ENCODE peak calls at places on chromosomes 12 and 14, in four cellular contexts. C is stomach, E is heart left ventricle, J is ovary. H is an unnamed sample. For H3K27me3, the result is how much of the 10 kb centered on the place peaks cover.

GRCh38 chr12:85993746-85994145 is 119.7 kb downstream of the NTS start:
- DNase-seq in C (no peak), E (no peak), J (no peak), H (no peak)

GRCh38 chr12:70876952-70877351 is 43.6 kb downstream of the PTPRR start:
- DNase-seq in C (no peak), E (no peak), J (no peak), H (no peak)

GRCh38 chr12:49515266-49515665 is 23.6 kb upstream of the KCNH3 start:
- DNase-seq in C (no peak), E (no peak), J (no peak), H (no peak)

GRCh38 chr14:70921669-70922068 is 14.4 kb downstream of the PCNX1 start:
- DNase-seq in C (no peak), E (no peak), J (no peak), H (no peak)

GRCh38 chr14:56087824-56088571 is 30.2 kb upstream of the PELI2 start:
- DNase-seq in C (no peak), E (no peak), J (no peak), H (no peak)

GRCh38 chr14:66509874-66510273 is 1.9 kb downstream of the GPHN start:
- DNase-seq in C (no peak), E (no peak), J (no peak), H (no peak)

GRCh38 chr12:28026701-28027100 is 54.2 kb upstream of the PTHLH start:
- DNase-seq in C (no peak), E (no peak), J (no peak), H (no peak)

GRCh38 chr12:57276935-57277563 is 26.1 kb upstream of the STAC3 start:
- DNase-seq in C (peak), E (no peak), J (no peak), H (peak)

GRCh38 chr12:30874455-30875313 is 51.9 kb upstream of the TSPAN11 start:
- DNase-seq in C (no peak), E (no peak), J (no peak), H (no peak)

GRCh38 chr12:65902504-65902903 is 78.2 kb downstream of the HMGA2 start:
- DNase-seq in C (no peak), E (no peak), J (no peak), H (no peak)

GRCh38 chr14:72177246-72177645 is 245.0 kb downstream of the RGS6 start:
- DNase-seq in C (no peak), E (peak), J (no peak), H (no peak)

GRCh38 chr14:74583689-74584434 is 28.2 kb downstream of the LTBP2 start:
- DNase-seq in C (no peak), E (no peak), J (peak), H (no peak)

GRCh38 chr12:72271741-72272661 is at the start of gene TRHDE:
- DNase-seq in C (no peak), E (peak), J (peak), H (peak)

GRCh38 chr12:101299931-101300330 is 20.0 kb downstream of the UTP20 start:
- DNase-seq in C (no peak), E (no peak), J (no peak), H (no peak)

GRCh38 chr12:65740873-65741600 is 83.2 kb upstream of the HMGA2 start:
- DNase-seq in C (peak), E (peak), J (peak), H (peak)

GRCh38 chr14:89988787-89989186 is 33.1 kb downstream of the TDP1 start:
- DNase-seq in C (no peak), E (no peak), J (no peak), H (no peak)

GRCh38 chr12:94171595-94171930 is 23.2 kb downstream of the PLXNC1 start:
- DNase-seq in C (no peak), E (no peak), J (no peak), H (no peak)

GRCh38 chr12:94169966-94170689 is 21.8 kb downstream of the PLXNC1 start:
- DNase-seq in C (no peak), E (no peak), J (no peak), H (no peak)

GRCh38 chr12:94169495-94169894 is 21.1 kb downstream of the PLXNC1 start:
- DNase-seq in C (no peak), E (no peak), J (no peak), H (no peak)

GRCh38 chr12:94172031-94172430 is 23.7 kb downstream of the PLXNC1 start:
- DNase-seq in C (no peak), E (no peak), J (no peak), H (no peak)

GRCh38 chr12:94170690-94171594 is 22.6 kb downstream of the PLXNC1 start:
- DNase-seq in C (no peak), E (no peak), J (no peak), H (no peak)
- TF ChIP-seq POLR2A in C (no peak), E (no peak), J (no peak), H (no peak)

GRCh38 chr14:104567957-104568225 is 11.7 kb upstream of the C14orf180 start:
- DNase-seq in C (no peak), E (no peak), J (no peak), H (no peak)
- H3K27me3 ChIP-seq in C (under half), E (under half), J (under half), H (under half)

DNA sequence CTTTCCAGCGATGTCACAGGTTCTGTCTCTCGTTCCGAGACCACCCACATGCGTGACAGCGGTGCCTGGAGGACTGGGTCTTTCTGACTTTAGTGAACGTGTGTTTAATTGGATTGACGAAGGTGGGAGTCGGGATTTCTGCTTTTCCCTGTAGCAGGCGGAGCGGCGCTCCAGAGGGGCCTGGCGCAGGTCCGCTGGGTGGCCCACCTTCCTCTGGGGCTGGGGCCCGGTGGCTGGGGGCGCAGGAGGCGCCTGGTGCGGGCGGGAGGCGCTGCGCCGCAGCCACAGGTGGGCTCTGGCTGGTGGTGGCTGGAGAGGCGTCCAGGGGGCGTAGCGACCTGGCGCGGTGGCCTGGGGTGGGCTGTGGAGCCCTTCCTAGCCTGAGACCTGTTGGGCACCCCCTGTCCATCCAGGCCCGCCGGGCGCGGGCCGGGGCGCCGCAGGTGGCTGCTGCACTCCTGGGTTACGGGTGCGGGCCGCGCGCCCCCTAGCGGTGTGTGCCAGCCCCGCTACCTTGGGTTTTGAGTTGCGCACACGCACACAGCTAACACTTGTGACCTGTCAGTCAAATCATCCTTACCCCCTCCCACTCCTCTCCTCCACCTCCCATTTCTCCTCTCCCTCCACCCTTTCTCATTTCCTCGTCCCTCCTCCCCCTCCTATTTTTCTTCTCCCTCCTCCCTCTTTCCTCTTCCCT is 2.0 kb downstream of the MEG3 start:
- DNase-seq in C (no peak), E (no peak), J (peak), H (peak)
- TF ChIP-seq POLR2A in C (no peak), E (no peak), J (no peak), H (peak)

GRCh38 chr14:52269100-52269499 is 1.6 kb downstream of the PTGDR start:
- DNase-seq in C (no peak), E (no peak), J (no peak), H (no peak)

GRCh38 chr14:52267501-52268190 is at the start of gene PTGDR:
- DNase-seq in C (peak), E (peak), J (peak), H (peak)

GRCh38 chr14:52266782-52267181 is 716 bp upstream of the PTGDR start:
- DNase-seq in C (no peak), E (no peak), J (no peak), H (no peak)

GRCh38 chr14:52266179-52266578 is 1.3 kb upstream of the PTGDR start:
- DNase-seq in C (no peak), E (peak), J (no peak), H (peak)

DNA sequence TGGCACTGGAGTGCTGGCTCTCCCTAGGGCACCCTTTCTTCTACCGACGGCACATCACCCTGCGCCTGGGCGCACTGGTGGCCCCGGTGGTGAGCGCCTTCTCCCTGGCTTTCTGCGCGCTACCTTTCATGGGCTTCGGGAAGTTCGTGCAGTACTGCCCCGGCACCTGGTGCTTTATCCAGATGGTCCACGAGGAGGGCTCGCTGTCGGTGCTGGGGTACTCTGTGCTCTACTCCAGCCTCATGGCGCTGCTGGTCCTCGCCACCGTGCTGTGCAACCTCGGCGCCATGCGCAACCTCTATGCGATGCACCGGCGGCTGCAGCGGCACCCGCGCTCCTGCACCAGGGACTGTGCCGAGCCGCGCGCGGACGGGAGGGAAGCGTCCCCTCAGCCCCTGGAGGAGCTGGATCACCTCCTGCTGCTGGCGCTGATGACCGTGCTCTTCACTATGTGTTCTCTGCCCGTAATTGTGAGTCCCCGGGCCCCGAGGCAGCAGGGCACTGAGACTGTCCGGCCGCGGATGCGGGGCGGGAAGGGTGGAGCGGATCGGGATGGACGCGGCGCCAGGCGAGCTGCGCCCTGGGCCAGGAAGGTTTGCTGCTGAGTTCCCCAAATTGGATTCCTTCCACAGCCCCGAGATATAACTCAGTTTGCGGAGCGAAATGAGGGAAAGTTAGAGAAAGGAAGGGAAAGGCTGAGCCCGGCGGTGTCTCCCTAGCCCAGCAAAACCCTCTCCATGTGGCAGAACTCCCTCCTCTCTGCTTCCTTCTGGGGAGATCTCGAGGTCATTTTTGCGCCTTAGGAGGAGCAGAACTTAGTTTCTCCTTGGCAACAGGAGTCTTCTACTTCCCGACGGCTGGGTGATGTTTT is 928 bp downstream of the PTGDR start:
- DNase-seq in C (no peak), E (no peak), J (no peak), H (no peak)
- H3K27me3 ChIP-seq in C (under half), E (under half), J (under half), H (under half)

GRCh38 chr12:130920711-130921381 is 32.9 kb upstream of the ADGRD1 start:
- DNase-seq in C (peak), E (peak), J (peak), H (no peak)

GRCh38 chr12:130925616-130926015 is 28.1 kb upstream of the ADGRD1 start:
- DNase-seq in C (no peak), E (no peak), J (no peak), H (no peak)

GRCh38 chr12:130922584-130922983 is 31.1 kb upstream of the ADGRD1 start:
- DNase-seq in C (no peak), E (no peak), J (no peak), H (no peak)

GRCh38 chr12:130929363-130929762 is 24.3 kb upstream of the ADGRD1 start:
- DNase-seq in C (no peak), E (no peak), J (no peak), H (no peak)

GRCh38 chr12:130924946-130925345 is 28.8 kb upstream of the ADGRD1 start:
- DNase-seq in C (no peak), E (no peak), J (no peak), H (no peak)
- TF ChIP-seq POLR2A in C (no peak), E (no peak), J (no peak), H (no peak)

GRCh38 chr14:54223978-54224377 is 172.8 kb upstream of the CDKN3 start:
- DNase-seq in C (no peak), E (no peak), J (no peak), H (no peak)
- H3K27me3 ChIP-seq in C (under half), E (under half), J (under half), H (under half)

H was measured in body of pancreas.